ENCODE peak calls at places on chromosome 2, in nine cellular contexts. V is HL-60, N is SK-N-SH, B is GM12892, E is upper lobe of left lung, U is breast epithelium, T is Panc1, I is HepG2, H is HCT116. C is an unnamed sample.

GRCh38 chr2:43305006-43305405 is 78.6 kb upstream of the ZFP36L2 start:
- DNase-seq in V (no peak), N (no peak), B (no peak), E (no peak), U (no peak), T (no peak), I (no peak), H (no peak), C (no peak)

GRCh38 chr2:54239427-54239826 is 16.6 kb downstream of the TSPYL6 start:
- DNase-seq in V (no peak), N (no peak), B (no peak), E (no peak), U (no peak), T (no peak), I (no peak), H (no peak), C (no peak)

GRCh38 chr2:123453046-123453445 is 572.0 kb upstream of the CNTNAP5 start:
- DNase-seq in V (no peak), N (no peak), B (no peak), E (no peak), U (no peak), T (no peak), I (no peak), H (no peak), C (no peak)

GRCh38 chr2:86300496-86300895 is 36.9 kb downstream of the REEP1 start:
- DNase-seq in V (no peak), N (no peak), B (no peak), E (no peak), U (no peak), T (no peak), I (no peak), H (no peak), C (no peak)

GRCh38 chr2:231800493-231801091 is 14.3 kb downstream of the COPS7B start:
- DNase-seq in V (no peak), N (peak), B (no peak), E (peak), U (no peak), T (no peak), I (peak), H (peak), C (no peak)

GRCh38 chr2:63642941-63643340 is 54.2 kb downstream of the MDH1 start:
- DNase-seq in V (no peak), N (no peak), B (no peak), E (no peak), U (no peak), T (no peak), I (no peak), H (no peak), C (no peak)

GRCh38 chr2:187994464-187995331 is 297.0 kb upstream of the GULP1 start:
- DNase-seq in V (no peak), N (peak), B (no peak), E (no peak), U (no peak), T (no peak), I (no peak), H (no peak), C (no peak)

GRCh38 chr2:105180491-105180972 is 61.0 kb upstream of the GPR45 start:
- DNase-seq in V (no peak), N (no peak), B (no peak), E (no peak), U (no peak), T (no peak), I (no peak), H (no peak), C (no peak)

GRCh38 chr2:190791347-190791982 is 89.2 kb upstream of the GLS start:
- DNase-seq in V (no peak), N (no peak), B (no peak), E (peak), U (peak), T (no peak), I (no peak), H (no peak), C (no peak)

GRCh38 chr2:170651603-170652002 is 63.5 kb upstream of the SP5 start:
- DNase-seq in V (no peak), N (no peak), B (no peak), E (no peak), U (no peak), T (no peak), I (no peak), H (no peak), C (no peak)

GRCh38 chr2:109736177-109736827 is 57.8 kb upstream of the RGPD5 start:
- DNase-seq in V (no peak), N (peak), B (no peak), E (peak), U (peak), T (no peak), I (peak), H (peak), C (no peak)

GRCh38 chr2:27811768-27812167 is 40.2 kb downstream of the MRPL33 start:
- DNase-seq in V (no peak), N (no peak), B (no peak), E (no peak), U (no peak), T (no peak), I (no peak), H (no peak), C (no peak)

GRCh38 chr2:162967137-162967536 is 128.6 kb upstream of the KCNH7 start:
- DNase-seq in V (no peak), N (peak), B (no peak), E (no peak), U (no peak), T (no peak), I (no peak), H (no peak), C (no peak)

GRCh38 chr2:263774-264492 is at the start of gene SH3YL1:
- DNase-seq in V (no peak), N (peak), B (peak), E (peak), U (peak), T (no peak), I (no peak), H (peak), C (peak)

GRCh38 chr2:84424152-84424551 is 34.9 kb downstream of the SUCLG1 start:
- DNase-seq in V (no peak), N (peak), B (no peak), E (no peak), U (no peak), T (peak), I (no peak), H (no peak), C (no peak)

GRCh38 chr2:70008290-70008689 is 46.9 kb upstream of the ASPRV1 start:
- DNase-seq in V (no peak), N (no peak), B (no peak), E (peak), U (no peak), T (no peak), I (no peak), H (no peak), C (no peak)

GRCh38 chr2:147232225-147232669 is 612.6 kb upstream of the ACVR2A start:
- DNase-seq in V (no peak), N (no peak), B (no peak), E (no peak), U (no peak), T (no peak), I (no peak), H (no peak), C (no peak)

GRCh38 chr2:236168110-236169067 is at the start of gene GBX2:
- DNase-seq in V (no peak), N (peak), B (no peak), E (no peak), U (no peak), T (no peak), I (no peak), H (peak), C (no peak)

GRCh38 chr2:236939751-236940229 is 145.9 kb upstream of the COPS8 start:
- DNase-seq in V (no peak), N (no peak), B (no peak), E (no peak), U (no peak), T (no peak), I (no peak), H (no peak), C (no peak)

GRCh38 chr2:176187306-176188217 is 906 bp upstream of the HOXD1 start:
- DNase-seq in V (no peak), N (peak), B (no peak), E (peak), U (no peak), T (no peak), I (peak), H (no peak), C (no peak)

GRCh38 chr2:33188799-33189198 is 242.0 kb downstream of the LTBP1 start:
- DNase-seq in V (no peak), N (no peak), B (no peak), E (no peak), U (no peak), T (no peak), I (no peak), H (no peak), C (no peak)

GRCh38 chr2:45946023-45946422 is 294.5 kb downstream of the PRKCE start:
- DNase-seq in V (no peak), N (no peak), B (no peak), E (no peak), U (no peak), T (no peak), I (no peak), H (peak), C (no peak)
- TF ChIP-seq POLR2AphosphoS5 in V (no peak), N (peak), B (no peak), E (no peak), U (no peak), T (no peak), I (no peak), H (peak), C (no peak)

GRCh38 chr2:217279130-217279529 is 419.3 kb upstream of the TNP1 start:
- DNase-seq in V (no peak), N (no peak), B (no peak), E (no peak), U (no peak), T (no peak), I (no peak), H (no peak), C (no peak)

GRCh38 chr2:217276433-217276832 is 416.6 kb upstream of the TNP1 start:
- DNase-seq in V (no peak), N (no peak), B (no peak), E (no peak), U (no peak), T (no peak), I (no peak), H (no peak), C (no peak)

GRCh38 chr2:217279571-217279970 is 419.7 kb upstream of the TNP1 start:
- DNase-seq in V (no peak), N (no peak), B (no peak), E (no peak), U (no peak), T (no peak), I (no peak), H (no peak), C (no peak)

GRCh38 chr2:217275091-217275490 is 415.2 kb upstream of the TNP1 start:
- DNase-seq in V (no peak), N (no peak), B (no peak), E (no peak), U (no peak), T (no peak), I (no peak), H (no peak), C (no peak)

GRCh38 chr2:217277646-217278048 is 417.8 kb upstream of the TNP1 start:
- DNase-seq in V (no peak), N (no peak), B (no peak), E (no peak), U (peak), T (no peak), I (peak), H (no peak), C (no peak)
- TF ChIP-seq POLR2AphosphoS5 in V (no peak), N (no peak), B (no peak), E (no peak), U (no peak), T (no peak), I (no peak), H (no peak), C (no peak)

GRCh38 chr2:67260348-67261277 is 136.5 kb upstream of the ETAA1 start:
- DNase-seq in V (no peak), N (no peak), B (no peak), E (peak), U (no peak), T (peak), I (no peak), H (no peak), C (no peak)
- TF ChIP-seq POLR2AphosphoS5 in V (no peak), N (peak), B (no peak), E (peak), U (peak), T (no peak), I (no peak), H (no peak), C (no peak)

GRCh38 chr2:3282056-3282998 is 95.3 kb downstream of the EIPR1 start:
- DNase-seq in V (no peak), N (peak), B (no peak), E (peak), U (no peak), T (no peak), I (no peak), H (no peak), C (no peak)
- TF ChIP-seq POLR2AphosphoS5 in V (no peak), N (no peak), B (no peak), E (no peak), U (no peak), T (no peak), I (no peak), H (no peak), C (no peak)

GRCh38 chr2:144414324-144414845 is 105.5 kb downstream of the ZEB2 start:
- DNase-seq in V (peak), N (no peak), B (no peak), E (peak), U (no peak), T (no peak), I (no peak), H (no peak), C (no peak)
- TF ChIP-seq POLR2AphosphoS5 in V (peak), N (no peak), B (no peak), E (no peak), U (peak), T (no peak), I (no peak), H (no peak), C (no peak)

DNA sequence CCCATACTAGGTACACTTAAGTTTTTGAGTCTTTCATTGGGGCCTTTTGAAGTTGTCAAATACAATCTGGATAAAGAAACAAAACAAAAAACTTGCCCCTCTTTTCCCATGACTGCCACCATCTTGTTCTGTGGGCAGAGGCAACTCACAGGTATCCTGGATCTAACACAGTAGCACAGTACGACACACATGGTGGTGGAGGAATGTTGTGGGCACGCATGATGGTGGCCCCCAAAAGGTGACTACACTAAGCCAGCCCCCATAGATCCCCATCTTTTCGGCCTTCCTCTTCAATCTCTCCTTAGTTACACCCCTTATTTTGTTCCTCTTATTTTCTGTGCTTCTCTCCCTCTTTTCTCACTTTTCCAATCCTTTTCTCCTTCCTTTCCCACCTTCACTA is 4.5 kb upstream of the STPG4 start:
- DNase-seq in V (no peak), N (no peak), B (no peak), E (no peak), U (no peak), T (no peak), I (no peak), H (no peak), C (no peak)
- TF ChIP-seq POLR2AphosphoS5 in V (no peak), N (peak), B (peak), E (no peak), U (no peak), T (peak), I (no peak), H (peak), C (peak)

C was measured in GM12891.